ENCODE peak calls at places on chromosomes 13 and 19, in ten cellular contexts. M is OCI-M1; B is cardiac septum; N is GM19239; P is sciatic nerve; Z is stimulated activated CD8-positive, alpha-beta memory T cell treated with anti-CD3 and anti-CD28 coated beads, Interleukin-7, amount 100 ng/mL, for 1 hour; Q is effector memory CD4-positive, alpha-beta T cell; O is GM13977; A is HL-60; C is ELF-1. U is an unnamed sample.

GRCh38 chr13:103805771-103806170 is 739.6 kb upstream of the SLC10A2 start:
- DNase-seq in P (no peak), M (no peak), Z (no peak), O (no peak), Q (no peak), A (no peak), N (no peak), C (no peak), B (no peak), U (no peak)

GRCh38 chr19:11335449-11336146 is 3.9 kb downstream of the RAB3D start:
- DNase-seq in C (peak), M (no peak), Q (no peak), A (no peak), N (no peak), P (no peak), Z (no peak), B (no peak), O (no peak), U (no peak)

GRCh38 chr19:33396701-33397535 is 23.4 kb downstream of the CEBPG start:
- DNase-seq in A (no peak), P (peak), Z (no peak), Q (no peak), N (no peak), M (no peak), B (peak), C (peak), O (no peak), U (no peak)

GRCh38 chr19:46192990-46193650 is 36.4 kb upstream of the IGFL1 start:
- DNase-seq in Z (no peak), C (no peak), Q (no peak), M (peak), B (no peak), P (no peak), N (no peak), A (peak), O (no peak), U (no peak)

GRCh38 chr13:110869805-110870706 is 44.8 kb downstream of the ANKRD10 start:
- DNase-seq in A (peak), M (peak), B (peak), P (peak), O (no peak), C (peak), N (no peak), Z (no peak), Q (no peak), U (no peak)

GRCh38 chr13:113220877-113221276 is 11.5 kb downstream of the CUL4A start:
- DNase-seq in M (no peak), P (no peak), B (no peak), Q (no peak), Z (no peak), O (no peak), A (no peak), N (no peak), C (no peak), U (no peak)

GRCh38 chr13:89163081-89163480 is 1491.9 kb downstream of the SLITRK5 start:
- DNase-seq in P (no peak), A (no peak), C (peak), B (no peak), M (no peak), Q (no peak), N (no peak), Z (no peak), O (no peak), U (no peak)

GRCh38 chr13:32415019-32415418 is 12.9 kb downstream of the N4BP2L1 start:
- DNase-seq in O (no peak), A (no peak), Z (no peak), M (peak), N (no peak), B (no peak), P (no peak), C (peak), Q (no peak), U (no peak)

GRCh38 chr19:12133069-12133468 is 7.1 kb downstream of the ZNF20 start:
- DNase-seq in C (no peak), O (no peak), N (no peak), A (no peak), Z (no peak), P (no peak), Q (no peak), M (peak), B (no peak), U (no peak)

GRCh38 chr19:20179946-20180345 is 12.9 kb downstream of the ZNF486 start:
- DNase-seq in Q (no peak), O (no peak), P (no peak), N (no peak), M (no peak), A (no peak), Z (no peak), C (peak), B (no peak), U (no peak)

GRCh38 chr13:61414136-61414535 is 1.5 kb downstream of the PCDH20 start:
- DNase-seq in Q (no peak), P (no peak), N (no peak), A (no peak), B (no peak), O (no peak), Z (no peak), C (no peak), M (no peak), U (no peak)

GRCh38 chr13:86906458-86906857 is 764.7 kb upstream of the SLITRK5 start:
- DNase-seq in O (no peak), Z (no peak), C (no peak), B (no peak), A (no peak), P (no peak), N (no peak), M (no peak), Q (no peak), U (no peak)